ENCODE peak calls at places on chromosome 1, in five cellular contexts. Y is heart right ventricle, H is heart left ventricle, R is OCI-LY7, Q is adrenal gland. W is an unnamed sample. For H3K4me1, the result is how much of the 10 kb centered on the place peaks cover.

GRCh38 chr1:65147424-65148177 is 402 bp upstream of the AK4 start:
- DNase-seq in H (peak), R (no peak), Y (peak), Q (no peak), W (peak)

GRCh38 chr1:228854907-228855306 is 119.6 kb downstream of the RHOU start:
- DNase-seq in Y (no peak), H (no peak), Q (no peak), R (no peak), W (no peak)

GRCh38 chr1:27366113-27366410 is 699 bp downstream of the MAP3K6 start:
- DNase-seq in Q (peak), R (peak), Y (peak), H (peak), W (peak)

GRCh38 chr1:119139393-119139792 is 1.1 kb downstream of the WARS2 start:
- DNase-seq in R (peak), Y (no peak), H (no peak), Q (no peak), W (no peak)

GRCh38 chr1:203052556-203053059 is 26.3 kb downstream of the PPFIA4 start:
- DNase-seq in R (no peak), Y (no peak), Q (no peak), H (no peak), W (no peak)

GRCh38 chr1:167819849-167820683 is 93.9 kb downstream of the ADCY10 start:
- DNase-seq in Y (peak), R (no peak), Q (peak), H (peak), W (peak)

GRCh38 chr1:47870480-47870879 is 126.7 kb downstream of the TRABD2B start:
- DNase-seq in H (no peak), R (no peak), Q (no peak), Y (no peak), W (no peak)

GRCh38 chr1:182662121-182662890 is 22.1 kb downstream of the RGS8 start:
- DNase-seq in Q (no peak), H (no peak), R (peak), Y (no peak), W (no peak)

GRCh38 chr1:85992756-85993155 is 163.8 kb downstream of the COL24A1 start:
- DNase-seq in H (no peak), Q (no peak), R (peak), Y (no peak), W (no peak)

GRCh38 chr1:103250441-103250861 is 142.1 kb upstream of the COL11A1 start:
- DNase-seq in Q (no peak), R (no peak), Y (no peak), H (no peak), W (no peak)

GRCh38 chr1:241627453-241628329 is 12.5 kb downstream of the CHML start:
- DNase-seq in Y (no peak), H (no peak), Q (no peak), R (peak), W (no peak)

GRCh38 chr1:14602131-14602530 is 3.6 kb downstream of the KAZN start:
- DNase-seq in H (peak), Y (no peak), Q (peak), R (no peak), W (no peak)

DNA sequence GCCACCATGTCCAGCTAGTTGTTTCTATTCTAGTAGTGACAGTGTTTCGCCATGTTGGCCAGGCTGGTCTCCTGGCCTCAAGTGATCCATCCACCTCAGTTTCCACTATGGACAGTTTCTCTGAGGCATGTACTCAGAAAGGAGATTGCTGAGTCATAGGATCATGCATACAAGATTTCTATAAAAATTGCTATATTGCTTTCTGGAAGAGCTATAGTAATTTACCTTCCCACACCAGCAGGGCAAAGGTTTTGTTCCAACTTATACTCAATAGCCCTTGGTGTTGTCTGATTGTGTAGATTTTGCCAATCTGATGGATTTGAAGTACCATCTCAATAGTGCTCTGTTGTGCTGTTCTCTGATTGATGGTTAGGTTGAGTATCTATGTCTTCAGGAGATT is 15.6 kb upstream of the ATP1A1 start:
- DNase-seq in Q (no peak), Y (no peak), H (no peak), R (no peak), W (no peak)
- H3K4me1 ChIP-seq in Q (under half), Y (under half), H (under half), R (under half), W (under half)

DNA sequence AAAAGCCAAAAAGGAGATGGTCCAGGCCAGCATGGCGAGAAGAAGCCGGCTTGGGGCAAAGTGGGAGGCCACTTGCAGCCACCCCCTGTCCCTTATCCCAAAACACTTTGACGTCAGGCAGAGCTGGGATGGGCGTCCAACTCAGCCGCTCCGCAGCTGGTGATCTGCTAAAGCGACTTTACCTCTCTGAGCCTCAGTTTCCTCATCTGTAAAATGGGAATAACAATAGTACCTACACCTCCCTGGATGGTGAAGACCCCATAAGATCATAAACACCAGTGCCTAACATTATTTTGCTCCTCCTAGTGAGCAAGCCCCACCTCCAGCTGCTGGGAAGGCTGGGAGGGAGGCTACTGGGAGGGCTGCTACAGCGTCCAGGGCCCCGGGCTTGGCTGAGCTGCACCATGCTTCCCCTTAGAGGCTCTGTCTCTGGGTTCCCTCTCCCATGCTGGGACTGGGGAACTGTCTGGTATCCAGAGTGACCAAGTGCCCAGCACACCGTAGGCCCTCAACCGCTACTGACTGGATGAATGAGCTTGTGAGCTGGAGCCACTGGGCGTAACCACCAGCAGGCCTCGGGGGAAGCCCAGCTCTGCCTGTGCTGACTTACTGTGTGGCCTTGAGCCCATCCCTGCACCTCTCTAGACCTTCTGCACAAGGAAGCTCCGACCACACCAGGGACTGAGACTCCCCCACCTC is 18.3 kb downstream of the IFFO2 start:
- DNase-seq in Y (no peak), R (no peak), H (no peak), Q (peak), W (no peak)
- H3K4me1 ChIP-seq in Y (under half), R (under half), H (under half), Q (under half), W (half or more)

GRCh38 chr1:25875154-25875855 is at the start of gene PAQR7:
- DNase-seq in Y (peak), H (peak), Q (peak), R (peak), W (no peak)

GRCh38 chr1:25872708-25873107 is 2.8 kb downstream of the PAQR7 start:
- DNase-seq in Y (no peak), H (no peak), R (peak), Q (no peak), W (no peak)

GRCh38 chr1:25874635-25875153 is 814 bp downstream of the PAQR7 start:
- DNase-seq in H (no peak), Q (no peak), R (no peak), Y (no peak), W (no peak)

GRCh38 chr1:25873120-25873519 is 2.4 kb downstream of the PAQR7 start:
- DNase-seq in Y (no peak), R (no peak), H (no peak), Q (no peak), W (no peak)

GRCh38 chr1:25874209-25874608 is 1.3 kb downstream of the PAQR7 start:
- DNase-seq in R (no peak), Q (no peak), H (no peak), Y (no peak), W (no peak)
- H3K4me1 ChIP-seq in R (under half), Q (half or more), H (under half), Y (under half), W (under half)

DNA sequence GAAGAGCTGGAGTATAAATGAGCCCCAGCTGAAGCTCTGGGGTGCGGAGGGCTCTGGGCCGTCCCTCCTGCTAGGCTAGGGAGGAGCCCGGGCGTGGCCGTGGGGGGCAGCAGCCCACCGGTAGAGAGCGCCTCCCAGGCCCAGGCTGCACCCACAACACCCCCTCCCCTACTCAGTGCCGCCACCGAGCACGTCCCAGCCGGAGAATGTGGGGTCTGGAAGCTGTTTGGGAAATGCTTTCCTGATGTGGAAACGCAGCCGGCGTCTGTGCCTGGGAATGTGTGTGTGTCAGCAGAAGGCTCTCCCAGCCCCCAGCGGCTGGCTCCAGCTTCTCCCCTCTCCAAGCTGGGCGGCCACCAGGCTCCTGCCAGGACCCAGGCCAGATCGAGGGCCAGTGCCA is 74.9 kb downstream of the MEGF6 start:
- DNase-seq in Y (no peak), Q (no peak), H (no peak), R (no peak), W (no peak)
- H3K4me1 ChIP-seq in Y (under half), Q (under half), H (under half), R (under half), W (under half)

DNA sequence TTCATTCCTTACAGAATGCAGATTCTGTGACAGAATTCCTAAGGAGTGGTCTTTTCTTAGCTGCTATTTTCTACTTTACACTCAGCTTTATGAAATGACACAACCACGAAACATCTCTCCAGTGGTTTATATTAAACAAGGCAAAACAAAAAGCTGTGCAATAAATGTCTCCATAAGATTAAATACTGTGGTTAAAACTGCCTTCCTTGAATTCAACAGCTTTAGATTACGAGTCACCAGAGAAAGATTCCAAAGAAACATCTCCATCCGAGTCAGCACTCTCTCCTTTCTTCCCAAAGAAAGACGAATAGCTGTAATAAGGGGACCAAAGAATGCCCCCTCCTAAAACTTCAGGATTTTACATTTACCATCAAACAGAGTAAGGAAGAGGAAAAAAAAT is 4.6 kb upstream of the C1orf87 start:
- DNase-seq in Y (no peak), R (no peak), Q (no peak), H (no peak), W (no peak)
- H3K4me1 ChIP-seq in Y (under half), R (under half), Q (under half), H (under half), W (under half)

GRCh38 chr1:20370628-20371200 is 80.0 kb downstream of the VWA5B1 start:
- DNase-seq in Y (no peak), Q (no peak), H (no peak), R (no peak), W (no peak)

GRCh38 chr1:20373286-20373685 is 82.6 kb downstream of the VWA5B1 start:
- DNase-seq in H (no peak), R (peak), Y (no peak), Q (no peak), W (no peak)

GRCh38 chr1:20371411-20371810 is 80.7 kb downstream of the VWA5B1 start:
- DNase-seq in Q (no peak), Y (no peak), H (no peak), R (no peak), W (no peak)

GRCh38 chr1:20372676-20373075 is 82.0 kb downstream of the VWA5B1 start:
- DNase-seq in Q (no peak), H (no peak), R (no peak), Y (no peak), W (no peak)

GRCh38 chr1:20371883-20372282 is 81.2 kb downstream of the VWA5B1 start:
- DNase-seq in Q (no peak), R (no peak), H (no peak), Y (no peak), W (no peak)
- H3K4me1 ChIP-seq in Q (under half), R (under half), H (under half), Y (under half), W (under half)